ENCODE peak calls at places on chromosomes 3 and 15, in five cellular contexts. I, T, H, F and E are unnamed samples.

GRCh38 chr3:195771651-195772300 is 40.0 kb downstream of the MUC4 start:
- DNase-seq in I (no peak), T (peak), H (no peak), F (no peak), E (peak)

GRCh38 chr15:77057072-77057471 is 13.8 kb downstream of the TSPAN3 start:
- DNase-seq in I (no peak), T (no peak), H (no peak), F (no peak), E (no peak)

GRCh38 chr3:53836084-53836872 is 9.9 kb downstream of the CHDH start:
- DNase-seq in I (no peak), T (no peak), H (no peak), F (no peak), E (no peak)

GRCh38 chr3:46998121-46998851 is 18.8 kb downstream of the NBEAL2 start:
- DNase-seq in I (peak), T (peak), H (peak), F (no peak), E (peak)

GRCh38 chr3:50221413-50222168 is 14.4 kb upstream of the GNAI2 start:
- DNase-seq in I (no peak), T (no peak), H (no peak), F (no peak), E (no peak)

GRCh38 chr3:37729119-37729518 is 132.6 kb upstream of the CTDSPL start:
- DNase-seq in I (no peak), T (no peak), H (no peak), F (no peak), E (no peak)

GRCh38 chr3:169818330-169818729 is 5.6 kb upstream of the LRRC34 start:
- DNase-seq in I (no peak), T (no peak), H (no peak), F (no peak), E (no peak)

GRCh38 chr15:48778338-48778730 is 32.5 kb downstream of the CEP152 start:
- DNase-seq in I (no peak), T (no peak), H (no peak), F (no peak), E (no peak)

GRCh38 chr3:37997321-37997720 is 6.7 kb downstream of the VILL start:
- DNase-seq in I (no peak), T (no peak), H (no peak), F (no peak), E (peak)

GRCh38 chr3:178658694-178659315 is 122.6 kb downstream of the KCNMB2 start:
- DNase-seq in I (no peak), T (no peak), H (no peak), F (no peak), E (no peak)

GRCh38 chr15:101372149-101372577 is 77.1 kb upstream of the SNRPA1 start:
- DNase-seq in I (no peak), T (no peak), H (no peak), F (no peak), E (no peak)

GRCh38 chr15:48507416-48508065 is 138.0 kb downstream of the FBN1 start:
- DNase-seq in I (no peak), T (no peak), H (no peak), F (peak), E (no peak)

GRCh38 chr15:75452364-75452967 is 976 bp upstream of the SIN3A start:
- DNase-seq in I (peak), T (peak), H (peak), F (peak), E (peak)

GRCh38 chr3:108914774-108915641 is 38.7 kb downstream of the GUCA1C start:
- DNase-seq in I (peak), T (no peak), H (peak), F (peak), E (peak)

GRCh38 chr3:43294975-43295374 is 8.6 kb downstream of the SNRK start:
- DNase-seq in I (no peak), T (no peak), H (no peak), F (no peak), E (no peak)

GRCh38 chr3:149004622-149005021 is 13.3 kb downstream of the GYG1 start:
- DNase-seq in I (no peak), T (no peak), H (no peak), F (no peak), E (no peak)

GRCh38 chr15:91142097-91142744 is 42.2 kb downstream of the SV2B start:
- DNase-seq in I (no peak), T (no peak), H (no peak), F (no peak), E (no peak)

GRCh38 chr3:71231680-71232079 is 351.8 kb downstream of the FOXP1 start:
- DNase-seq in I (no peak), T (no peak), H (no peak), F (no peak), E (no peak)